ENCODE peak calls at places on chromosome 5, in seven cellular contexts. Q is endothelial cell of umbilical vein, E is uterus, H is IMR-90, Z is lower leg skin, Y is HepG2, K is NB4. X is an unnamed sample.

GRCh38 chr5:143479394-143479793 is 75.9 kb upstream of the NR3C1 start:
- DNase-seq in Q (no peak), E (no peak), H (no peak), Z (no peak), Y (peak; percentile 60), K (no peak), X (no peak)

GRCh38 chr5:36929438-36929837 is 52.9 kb downstream of the NIPBL start:
- DNase-seq in Q (no peak), E (no peak), H (no peak), Z (no peak), Y (no peak), K (no peak), X (no peak)

GRCh38 chr5:135050244-135050767 is 16.3 kb upstream of the PITX1 start:
- DNase-seq in Q (no peak), E (no peak), H (no peak), Z (no peak), Y (no peak), K (no peak), X (no peak)

GRCh38 chr5:80033513-80033912 is 1.6 kb upstream of the THBS4 start:
- DNase-seq in Q (no peak), E (no peak), H (no peak), Z (no peak), Y (no peak), K (no peak), X (no peak)

GRCh38 chr5:139638090-139638735 is 9.9 kb upstream of the CXXC5 start:
- DNase-seq in Q (peak; percentile 38), E (peak; percentile 57), H (peak; percentile 66), Z (no peak), Y (no peak), K (peak; percentile 38), X (no peak)

GRCh38 chr5:166356096-166356495 is 1935.3 kb upstream of the WWC1 start:
- DNase-seq in Q (no peak), E (no peak), H (no peak), Z (no peak), Y (no peak), K (no peak), X (no peak)

GRCh38 chr5:110258460-110258859 is 468.0 kb downstream of the TMEM232 start:
- DNase-seq in Q (no peak), E (no peak), H (no peak), Z (no peak), Y (no peak), K (peak; percentile 7), X (no peak)

GRCh38 chr5:6154216-6154615 is 224.1 kb downstream of the MED10 start:
- DNase-seq in Q (no peak), E (no peak), H (no peak), Z (no peak), Y (no peak), K (no peak), X (no peak)

GRCh38 chr5:72477176-72477575 is 30.0 kb downstream of the ZNF366 start:
- DNase-seq in Q (peak; percentile 90), E (no peak), H (no peak), Z (no peak), Y (no peak), K (no peak), X (no peak)

GRCh38 chr5:73393606-73394489 is 54.7 kb downstream of the FOXD1 start:
- DNase-seq in Q (no peak), E (no peak), H (no peak), Z (no peak), Y (no peak), K (no peak), X (no peak)

GRCh38 chr5:431001-431710 is 11.8 kb upstream of the EXOC3 start:
- DNase-seq in Q (peak; percentile 50), E (no peak), H (peak; percentile 48), Z (no peak), Y (peak; percentile 41), K (peak; percentile 66), X (no peak)

GRCh38 chr5:159183247-159183646 is 26.1 kb downstream of the RNF145 start:
- DNase-seq in Q (no peak), E (no peak), H (no peak), Z (no peak), Y (no peak), K (no peak), X (no peak)

GRCh38 chr5:58764199-58764598 is 181.3 kb downstream of the RAB3C start:
- DNase-seq in Q (no peak), E (no peak), H (no peak), Z (no peak), Y (no peak), K (no peak), X (peak; percentile 41)

GRCh38 chr5:90386099-90386710 is 23.4 kb downstream of the CETN3 start:
- DNase-seq in Q (peak; percentile 36), E (no peak), H (peak; percentile 19), Z (no peak), Y (peak; percentile 24), K (peak; percentile 32), X (no peak)

GRCh38 chr5:111374380-111374779 is 138.0 kb downstream of the STARD4 start:
- DNase-seq in Q (no peak), E (no peak), H (no peak), Z (no peak), Y (no peak), K (no peak), X (no peak)

GRCh38 chr5:32217886-32218396 is 43.8 kb upstream of the GOLPH3 start:
- DNase-seq in Q (no peak), E (no peak), H (no peak), Z (no peak), Y (peak; percentile 53), K (peak; percentile 43), X (peak; percentile 37)

GRCh38 chr5:177372534-177372896 is 11.7 kb upstream of the SLC34A1 start:
- DNase-seq in Q (no peak), E (no peak), H (no peak), Z (no peak), Y (no peak), K (peak; percentile 56), X (no peak)

GRCh38 chr5:79075646-79076426 is 6.3 kb downstream of the BHMT2 start:
- DNase-seq in Q (no peak), E (no peak), H (no peak), Z (no peak), Y (no peak), K (no peak), X (no peak)

GRCh38 chr5:175129121-175129520 is 314.9 kb downstream of the DRD1 start:
- DNase-seq in Q (no peak), E (no peak), H (no peak), Z (no peak), Y (no peak), K (no peak), X (no peak)

GRCh38 chr5:150507283-150508020 is 479 bp upstream of the NDST1 start:
- DNase-seq in Q (no peak), E (no peak), H (no peak), Z (no peak), Y (no peak), K (no peak), X (no peak)

GRCh38 chr5:154189819-154190651 is 498 bp upstream of the GALNT10 start:
- DNase-seq in Q (peak; percentile 55), E (peak; percentile 72), H (peak; percentile 66), Z (peak; percentile 69), Y (peak; percentile 61), K (peak; percentile 88), X (peak; percentile 85)
- TF ChIP-seq POLR2A in Q (peak; percentile 56), E (no peak), H (no peak), Z (no peak), Y (no peak), K (peak; percentile 30), X (no peak)

DNA sequence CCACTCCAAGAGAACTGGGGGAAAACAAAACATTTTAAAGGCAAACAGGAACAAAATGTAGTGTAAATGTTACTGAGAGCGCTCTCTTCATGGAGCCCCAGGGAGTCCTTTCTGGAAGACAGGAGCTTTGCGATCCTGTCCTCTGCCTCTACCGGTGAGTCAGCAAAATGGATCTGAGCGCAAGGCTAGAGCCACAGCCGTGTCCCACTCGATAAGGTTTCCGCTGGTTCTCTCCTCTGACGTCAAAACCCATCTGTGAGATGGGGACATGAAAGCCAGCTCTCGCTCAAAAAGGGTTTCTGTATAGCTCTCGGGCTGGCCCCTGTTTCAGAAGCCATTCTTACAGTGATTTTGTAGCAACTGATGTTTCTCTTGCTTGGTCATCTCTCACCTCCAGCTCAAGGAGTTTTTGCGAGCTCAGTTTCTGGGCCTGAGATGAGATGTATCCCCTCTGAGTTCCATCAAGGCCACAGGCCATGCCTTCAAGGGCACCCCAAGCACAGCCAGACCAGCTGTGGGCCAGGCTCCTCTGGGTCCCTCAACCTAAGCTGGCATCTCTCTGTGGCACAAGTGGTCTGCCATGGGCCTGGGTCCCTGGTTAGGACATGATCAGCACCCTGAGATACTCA is 101.6 kb downstream of the FSTL4 start:
- DNase-seq in Q (no peak), E (no peak), H (no peak), Z (no peak), Y (no peak), K (no peak), X (no peak)
- H3K4me3 ChIP-seq in Q (no peak overlapping the region), E (no peak overlapping the region), H (no peak overlapping the region), Z (no peak overlapping the region), Y (no peak overlapping the region), K (no peak overlapping the region), X (no peak overlapping the region)

DNA sequence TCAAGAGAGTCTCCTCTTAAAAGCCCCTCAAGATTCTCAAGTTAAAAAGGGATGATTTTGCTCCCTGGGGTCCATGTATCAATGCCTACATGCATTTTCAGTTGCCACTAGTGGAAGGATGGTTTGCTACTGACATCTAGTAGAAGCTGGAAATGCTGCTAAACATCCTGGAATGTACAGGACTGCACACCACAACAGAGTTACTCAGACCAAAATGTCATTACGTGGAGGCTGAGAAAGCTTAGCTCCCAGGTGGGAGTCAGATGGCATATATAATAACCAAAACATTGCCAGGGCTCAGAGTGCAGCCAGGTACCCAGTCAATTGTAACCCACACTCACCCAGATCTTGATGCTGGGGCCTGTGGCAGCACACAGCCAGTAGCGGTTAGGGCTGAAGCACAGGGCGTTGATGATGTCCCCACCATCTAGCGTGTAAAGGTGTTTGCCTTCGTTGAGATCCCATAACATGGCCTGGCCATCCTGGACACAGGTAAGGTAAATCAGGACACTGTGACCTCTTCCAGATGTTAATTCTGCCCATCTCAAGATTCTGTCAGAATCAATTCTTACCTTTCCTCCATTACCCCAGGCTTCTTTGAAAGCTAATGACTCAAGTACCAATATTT is 5.8 kb downstream of the RACK1 start:
- DNase-seq in Q (no peak), E (no peak), H (no peak), Z (no peak), Y (no peak), K (no peak), X (no peak)
- TF ChIP-seq POLR2A in Q (no peak), E (no peak), H (no peak), Z (no peak), Y (peak; percentile 53), K (peak; percentile 14), X (no peak)

GRCh38 chr5:9895305-9895650 is 265.1 kb upstream of the TAS2R1 start:
- DNase-seq in Q (no peak), E (no peak), H (no peak), Z (no peak), Y (no peak), K (no peak), X (no peak)
- H3K4me3 ChIP-seq in Q (no peak overlapping the region), E (no peak overlapping the region), H (no peak overlapping the region), Z (no peak overlapping the region), Y (no peak overlapping the region), K (no peak overlapping the region), X (no peak overlapping the region)

DNA sequence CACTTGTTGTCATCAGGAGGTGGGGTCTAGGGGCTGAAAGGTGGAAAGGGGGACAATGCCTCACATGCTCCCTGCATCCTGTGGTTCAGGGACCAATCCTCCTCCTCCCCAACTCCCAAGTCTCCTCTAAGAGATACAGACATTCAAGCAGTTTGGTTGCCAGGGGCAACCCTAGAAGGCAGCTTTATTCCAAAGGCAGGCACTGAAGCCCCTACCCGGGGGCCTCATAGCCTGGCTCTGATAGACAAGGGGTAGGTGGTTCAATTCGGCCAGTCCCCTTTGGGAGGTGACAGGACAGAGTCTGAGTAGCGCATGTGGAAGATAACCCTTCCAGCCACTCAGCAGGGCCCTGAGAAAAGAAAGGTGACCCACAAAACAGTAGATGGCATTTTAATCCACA is 31.2 kb upstream of the HSPA9 start:
- DNase-seq in Q (no peak), E (no peak), H (no peak), Z (no peak), Y (no peak), K (no peak), X (no peak)
- TF ChIP-seq POLR2A in Q (no peak), E (no peak), H (no peak), Z (no peak), Y (no peak), K (no peak), X (no peak)

X was measured in breast epithelium.